ENCODE peak calls at places on chromosomes 16 and 17, in six cellular contexts. C, N, R, D, E and I are unnamed samples.

GRCh38 chr17:62725791-62726249 is 82.3 kb downstream of the MARCHF10 start:
- DNase-seq in C (no peak), N (no peak), R (no peak), D (no peak), E (peak), I (no peak)

GRCh38 chr16:1983544-1984346 is at the start of gene GFER:
- DNase-seq in C (peak), N (peak), R (peak), D (peak), E (peak), I (peak)

GRCh38 chr16:68093816-68094613 is 8.8 kb downstream of the NFATC3 start:
- DNase-seq in C (no peak), N (no peak), R (no peak), D (peak), E (peak), I (no peak)

GRCh38 chr16:31461201-31461920 is 2.1 kb downstream of the ARMC5 start:
- DNase-seq in C (no peak), N (no peak), R (no peak), D (no peak), E (no peak), I (no peak)

GRCh38 chr17:82236142-82236971 is 7.5 kb downstream of the SLC16A3 start:
- DNase-seq in C (no peak), N (peak), R (no peak), D (peak), E (peak), I (peak)

GRCh38 chr16:4410335-4411075 is 5.9 kb downstream of the CORO7 start:
- DNase-seq in C (peak), N (no peak), R (peak), D (peak), E (peak), I (no peak)

GRCh38 chr16:51119576-51120288 is 31.3 kb downstream of the SALL1 start:
- DNase-seq in C (no peak), N (no peak), R (no peak), D (no peak), E (no peak), I (no peak)

GRCh38 chr17:68291836-68292688 is 767 bp downstream of the ARSG start:
- DNase-seq in C (no peak), N (peak), R (peak), D (peak), E (peak), I (peak)

GRCh38 chr17:80956321-80957190 is 35.1 kb upstream of the CHMP6 start:
- DNase-seq in C (no peak), N (no peak), R (no peak), D (no peak), E (no peak), I (no peak)

GRCh38 chr16:78844682-78845081 is 745.2 kb downstream of the WWOX start:
- DNase-seq in C (no peak), N (no peak), R (peak), D (no peak), E (no peak), I (no peak)

GRCh38 chr17:4433515-4434031 is at the start of gene SPNS3:
- DNase-seq in C (no peak), N (peak), R (no peak), D (no peak), E (no peak), I (peak)

GRCh38 chr17:45116434-45117016 is 15.8 kb downstream of the PLCD3 start:
- DNase-seq in C (no peak), N (no peak), R (no peak), D (no peak), E (no peak), I (no peak)

GRCh38 chr17:17692353-17693252 is 11.3 kb downstream of the RAI1 start:
- DNase-seq in C (no peak), N (no peak), R (no peak), D (no peak), E (no peak), I (no peak)

GRCh38 chr17:79942591-79943353 is 92.9 kb downstream of the TBC1D16 start:
- DNase-seq in C (no peak), N (peak), R (no peak), D (peak), E (peak), I (peak)